ENCODE peak calls at places on chromosomes 2 and 18, in nine cellular contexts. One of them, this sample, is unnamed.

GRCh38 chr2:30406853-30407252 is 40.2 kb upstream of the LCLAT1 start:
- DNase-seq in CD4-positive, alpha-beta T cell: no peak
- DNase-seq in GM23338: no peak
- DNase-seq in neural progenitor cell: no peak
- DNase-seq in breast epithelium: no peak
- DNase-seq in CD8-positive, alpha-beta T cell: no peak
- DNase-seq in tibial nerve: no peak
- DNase-seq in WTC11: no peak
- DNase-seq in ovary: no peak
- DNase-seq in this sample: no peak

GRCh38 chr2:239441261-239441701 is 40.5 kb upstream of the HDAC4 start:
- DNase-seq in CD8-positive, alpha-beta T cell: peak
- DNase-seq in neural progenitor cell: peak
- DNase-seq in breast epithelium: no peak
- DNase-seq in GM23338: peak
- DNase-seq in WTC11: no peak
- DNase-seq in ovary: no peak
- DNase-seq in tibial nerve: no peak
- DNase-seq in CD4-positive, alpha-beta T cell: no peak
- DNase-seq in this sample: no peak

GRCh38 chr2:111898703-111899514 is 502 bp downstream of the MERTK start:
- DNase-seq in WTC11: peak
- DNase-seq in neural progenitor cell: peak
- DNase-seq in CD4-positive, alpha-beta T cell: no peak
- DNase-seq in tibial nerve: no peak
- DNase-seq in CD8-positive, alpha-beta T cell: peak
- DNase-seq in ovary: no peak
- DNase-seq in GM23338: peak
- DNase-seq in breast epithelium: no peak
- DNase-seq in this sample: peak

GRCh38 chr2:120288016-120288373 is 35.3 kb downstream of the RALB start:
- DNase-seq in tibial nerve: no peak
- DNase-seq in breast epithelium: no peak
- DNase-seq in CD4-positive, alpha-beta T cell: no peak
- DNase-seq in CD8-positive, alpha-beta T cell: no peak
- DNase-seq in ovary: no peak
- DNase-seq in neural progenitor cell: no peak
- DNase-seq in GM23338: no peak
- DNase-seq in WTC11: no peak
- DNase-seq in this sample: no peak

GRCh38 chr2:9497017-9497416 is 22.7 kb downstream of the IAH1 start:
- DNase-seq in neural progenitor cell: no peak
- DNase-seq in WTC11: no peak
- DNase-seq in CD8-positive, alpha-beta T cell: no peak
- DNase-seq in tibial nerve: no peak
- DNase-seq in ovary: no peak
- DNase-seq in GM23338: no peak
- DNase-seq in CD4-positive, alpha-beta T cell: no peak
- DNase-seq in breast epithelium: no peak
- DNase-seq in this sample: no peak

GRCh38 chr2:67510745-67511144 is 113.6 kb downstream of the ETAA1 start:
- DNase-seq in GM23338: no peak
- DNase-seq in neural progenitor cell: no peak
- DNase-seq in ovary: no peak
- DNase-seq in WTC11: no peak
- DNase-seq in breast epithelium: no peak
- DNase-seq in CD8-positive, alpha-beta T cell: no peak
- DNase-seq in tibial nerve: no peak
- DNase-seq in CD4-positive, alpha-beta T cell: no peak
- DNase-seq in this sample: no peak

GRCh38 chr2:101463458-101463857 is 11.5 kb downstream of the RFX8 start:
- DNase-seq in ovary: no peak
- DNase-seq in GM23338: no peak
- DNase-seq in WTC11: no peak
- DNase-seq in tibial nerve: no peak
- DNase-seq in neural progenitor cell: no peak
- DNase-seq in CD4-positive, alpha-beta T cell: no peak
- DNase-seq in CD8-positive, alpha-beta T cell: no peak
- DNase-seq in breast epithelium: no peak
- DNase-seq in this sample: no peak

GRCh38 chr2:34547340-34547739 is 948.2 kb upstream of the FAM98A start:
- DNase-seq in GM23338: peak
- DNase-seq in WTC11: peak
- DNase-seq in tibial nerve: no peak
- DNase-seq in neural progenitor cell: no peak
- DNase-seq in breast epithelium: no peak
- DNase-seq in ovary: no peak
- DNase-seq in CD4-positive, alpha-beta T cell: no peak
- DNase-seq in CD8-positive, alpha-beta T cell: no peak
- DNase-seq in this sample: no peak

GRCh38 chr2:109417701-109418335 is 195.9 kb downstream of the SEPTIN10 start:
- DNase-seq in WTC11: no peak
- DNase-seq in CD8-positive, alpha-beta T cell: no peak
- DNase-seq in neural progenitor cell: no peak
- DNase-seq in GM23338: no peak
- DNase-seq in breast epithelium: no peak
- DNase-seq in tibial nerve: no peak
- DNase-seq in CD4-positive, alpha-beta T cell: no peak
- DNase-seq in ovary: no peak
- DNase-seq in this sample: no peak

GRCh38 chr2:164975885-164976284 is 20.6 kb upstream of the SLC38A11 start:
- DNase-seq in GM23338: no peak
- DNase-seq in CD4-positive, alpha-beta T cell: no peak
- DNase-seq in ovary: no peak
- DNase-seq in WTC11: no peak
- DNase-seq in tibial nerve: no peak
- DNase-seq in breast epithelium: no peak
- DNase-seq in CD8-positive, alpha-beta T cell: no peak
- DNase-seq in neural progenitor cell: no peak
- DNase-seq in this sample: no peak

GRCh38 chr18:48834421-48835011 is 116.2 kb downstream of the SMAD7 start:
- DNase-seq in CD4-positive, alpha-beta T cell: peak
- DNase-seq in breast epithelium: peak
- DNase-seq in ovary: no peak
- DNase-seq in tibial nerve: peak
- DNase-seq in GM23338: no peak
- DNase-seq in neural progenitor cell: no peak
- DNase-seq in CD8-positive, alpha-beta T cell: peak
- DNase-seq in WTC11: peak
- DNase-seq in this sample: peak

GRCh38 chr2:88263861-88264260 is 93.7 kb downstream of the THNSL2 start:
- DNase-seq in tibial nerve: no peak
- DNase-seq in neural progenitor cell: no peak
- DNase-seq in ovary: no peak
- DNase-seq in breast epithelium: no peak
- DNase-seq in WTC11: no peak
- DNase-seq in CD8-positive, alpha-beta T cell: no peak
- DNase-seq in GM23338: no peak
- DNase-seq in CD4-positive, alpha-beta T cell: no peak
- DNase-seq in this sample: no peak

GRCh38 chr2:101152195-101153076 is 1.3 kb upstream of the TBC1D8 start:
- DNase-seq in neural progenitor cell: peak
- DNase-seq in CD4-positive, alpha-beta T cell: no peak
- DNase-seq in GM23338: peak
- DNase-seq in breast epithelium: peak
- DNase-seq in CD8-positive, alpha-beta T cell: no peak
- DNase-seq in tibial nerve: peak
- DNase-seq in ovary: peak
- DNase-seq in WTC11: peak
- DNase-seq in this sample: peak

GRCh38 chr2:109351164-109351756 is 222.3 kb downstream of the SH3RF3 start:
- DNase-seq in CD4-positive, alpha-beta T cell: no peak
- DNase-seq in neural progenitor cell: no peak
- DNase-seq in WTC11: no peak
- DNase-seq in tibial nerve: no peak
- DNase-seq in CD8-positive, alpha-beta T cell: peak
- DNase-seq in GM23338: no peak
- DNase-seq in ovary: no peak
- DNase-seq in breast epithelium: peak
- DNase-seq in this sample: no peak

GRCh38 chr2:99682280-99683060 is 192.7 kb upstream of the REV1 start:
- DNase-seq in neural progenitor cell: no peak
- DNase-seq in CD8-positive, alpha-beta T cell: no peak
- DNase-seq in breast epithelium: no peak
- DNase-seq in GM23338: no peak
- DNase-seq in tibial nerve: no peak
- DNase-seq in CD4-positive, alpha-beta T cell: no peak
- DNase-seq in WTC11: no peak
- DNase-seq in ovary: no peak
- DNase-seq in this sample: no peak

GRCh38 chr18:53442415-53442783 is 782.1 kb downstream of the MBD2 start:
- DNase-seq in ovary: no peak
- DNase-seq in tibial nerve: no peak
- DNase-seq in neural progenitor cell: no peak
- DNase-seq in WTC11: no peak
- DNase-seq in CD4-positive, alpha-beta T cell: no peak
- DNase-seq in GM23338: no peak
- DNase-seq in CD8-positive, alpha-beta T cell: no peak
- DNase-seq in breast epithelium: no peak
- DNase-seq in this sample: no peak
- TF ChIP-seq CTCF in ovary: no peak
- TF ChIP-seq CTCF in tibial nerve: no peak
- TF ChIP-seq CTCF in neural progenitor cell: no peak
- TF ChIP-seq CTCF in WTC11: no peak
- TF ChIP-seq CTCF in CD4-positive, alpha-beta T cell: no peak
- TF ChIP-seq CTCF in GM23338: no peak
- TF ChIP-seq CTCF in CD8-positive, alpha-beta T cell: no peak
- TF ChIP-seq CTCF in breast epithelium: no peak
- TF ChIP-seq CTCF in this sample: no peak

GRCh38 chr2:138475394-138475793 is 26.2 kb upstream of the SPOPL start:
- DNase-seq in CD4-positive, alpha-beta T cell: no peak
- DNase-seq in ovary: no peak
- DNase-seq in tibial nerve: no peak
- DNase-seq in GM23338: no peak
- DNase-seq in WTC11: no peak
- DNase-seq in neural progenitor cell: no peak
- DNase-seq in CD8-positive, alpha-beta T cell: no peak
- DNase-seq in breast epithelium: no peak
- DNase-seq in this sample: peak

GRCh38 chr2:138470941-138471340 is 30.6 kb upstream of the SPOPL start:
- DNase-seq in CD8-positive, alpha-beta T cell: no peak
- DNase-seq in breast epithelium: no peak
- DNase-seq in GM23338: no peak
- DNase-seq in ovary: no peak
- DNase-seq in tibial nerve: no peak
- DNase-seq in CD4-positive, alpha-beta T cell: no peak
- DNase-seq in WTC11: no peak
- DNase-seq in neural progenitor cell: no peak
- DNase-seq in this sample: no peak

GRCh38 chr2:138474093-138474834 is 27.3 kb upstream of the SPOPL start:
- DNase-seq in neural progenitor cell: no peak
- DNase-seq in breast epithelium: no peak
- DNase-seq in GM23338: no peak
- DNase-seq in CD4-positive, alpha-beta T cell: no peak
- DNase-seq in WTC11: no peak
- DNase-seq in tibial nerve: no peak
- DNase-seq in CD8-positive, alpha-beta T cell: no peak
- DNase-seq in ovary: no peak
- DNase-seq in this sample: no peak

GRCh38 chr2:138476186-138476585 is 25.4 kb upstream of the SPOPL start:
- DNase-seq in neural progenitor cell: no peak
- DNase-seq in GM23338: no peak
- DNase-seq in breast epithelium: no peak
- DNase-seq in CD4-positive, alpha-beta T cell: no peak
- DNase-seq in WTC11: no peak
- DNase-seq in tibial nerve: no peak
- DNase-seq in ovary: no peak
- DNase-seq in CD8-positive, alpha-beta T cell: no peak
- DNase-seq in this sample: no peak

DNA sequence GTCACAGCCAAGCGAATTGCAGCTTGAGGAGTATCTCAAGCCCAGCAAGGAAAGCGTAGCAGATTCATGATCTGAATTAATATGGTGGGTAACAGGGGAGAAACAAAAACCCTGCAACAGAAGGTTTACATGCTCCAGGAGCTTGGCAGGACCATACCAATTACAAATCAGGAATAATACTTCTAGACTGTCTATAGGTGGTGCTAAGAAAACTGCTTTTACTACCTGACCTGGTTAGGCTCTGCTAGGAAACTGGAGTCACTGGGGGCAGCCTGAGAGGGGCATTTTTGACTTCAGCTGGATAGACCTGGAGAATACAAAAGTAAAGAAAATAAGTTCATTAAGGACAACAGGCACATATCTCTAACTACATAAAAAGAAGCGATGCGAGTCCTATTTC is 24.6 kb upstream of the SPOPL start:
- DNase-seq in ovary: no peak
- DNase-seq in neural progenitor cell: no peak
- DNase-seq in GM23338: peak
- DNase-seq in CD8-positive, alpha-beta T cell: no peak
- DNase-seq in tibial nerve: no peak
- DNase-seq in breast epithelium: no peak
- DNase-seq in CD4-positive, alpha-beta T cell: no peak
- DNase-seq in WTC11: no peak
- DNase-seq in this sample: no peak
- TF ChIP-seq CTCF in ovary: no peak
- TF ChIP-seq CTCF in neural progenitor cell: peak
- TF ChIP-seq CTCF in GM23338: peak
- TF ChIP-seq CTCF in CD8-positive, alpha-beta T cell: no peak
- TF ChIP-seq CTCF in tibial nerve: no peak
- TF ChIP-seq CTCF in breast epithelium: no peak
- TF ChIP-seq CTCF in CD4-positive, alpha-beta T cell: no peak
- TF ChIP-seq CTCF in WTC11: no peak
- TF ChIP-seq CTCF in this sample: peak

GRCh38 chr18:47772374-47773248 is 157.8 kb downstream of the SMAD2 start:
- DNase-seq in breast epithelium: peak
- DNase-seq in CD4-positive, alpha-beta T cell: peak
- DNase-seq in CD8-positive, alpha-beta T cell: peak
- DNase-seq in tibial nerve: no peak
- DNase-seq in GM23338: peak
- DNase-seq in neural progenitor cell: peak
- DNase-seq in ovary: no peak
- DNase-seq in WTC11: peak
- DNase-seq in this sample: peak
- TF ChIP-seq CTCF in breast epithelium: no peak
- TF ChIP-seq CTCF in CD4-positive, alpha-beta T cell: peak
- TF ChIP-seq CTCF in CD8-positive, alpha-beta T cell: peak
- TF ChIP-seq CTCF in tibial nerve: peak
- TF ChIP-seq CTCF in GM23338: peak
- TF ChIP-seq CTCF in neural progenitor cell: peak
- TF ChIP-seq CTCF in ovary: no peak
- TF ChIP-seq CTCF in WTC11: peak
- TF ChIP-seq CTCF in this sample: peak

DNA sequence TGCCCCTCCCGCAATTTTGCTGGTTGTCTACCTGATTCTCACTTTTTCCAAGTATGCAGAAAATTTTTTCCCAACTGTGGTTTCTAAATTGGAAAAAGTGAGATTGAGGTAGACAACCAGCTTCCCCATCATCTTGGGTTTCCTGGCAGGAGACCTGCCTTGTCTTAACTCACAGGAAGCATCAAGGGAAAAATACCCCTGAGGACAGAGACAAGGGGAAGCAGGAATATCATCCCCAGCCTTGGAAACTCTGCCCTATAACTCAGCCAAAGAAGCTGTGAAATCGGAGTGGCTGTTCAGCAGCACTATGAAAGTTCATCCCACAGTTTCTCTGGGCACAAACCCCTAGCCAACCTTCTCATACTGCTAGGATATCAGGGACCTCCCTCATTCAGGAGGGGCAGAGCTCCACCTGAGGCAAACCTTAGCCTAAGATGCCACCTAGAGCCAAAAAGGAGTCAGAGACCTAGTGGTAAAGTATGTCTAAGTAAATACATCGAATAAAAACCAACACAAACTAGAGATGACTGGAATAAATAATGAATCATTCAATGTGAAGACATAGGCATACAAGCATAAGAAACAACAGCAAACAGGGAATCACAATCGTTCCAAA is 68.2 kb downstream of the ZSWIM2 start:
- DNase-seq in breast epithelium: no peak
- DNase-seq in CD8-positive, alpha-beta T cell: no peak
- DNase-seq in CD4-positive, alpha-beta T cell: no peak
- DNase-seq in ovary: no peak
- DNase-seq in WTC11: peak
- DNase-seq in neural progenitor cell: peak
- DNase-seq in tibial nerve: no peak
- DNase-seq in GM23338: peak
- DNase-seq in this sample: no peak
- TF ChIP-seq CTCF in breast epithelium: no peak
- TF ChIP-seq CTCF in CD8-positive, alpha-beta T cell: no peak
- TF ChIP-seq CTCF in CD4-positive, alpha-beta T cell: no peak
- TF ChIP-seq CTCF in ovary: no peak
- TF ChIP-seq CTCF in WTC11: peak
- TF ChIP-seq CTCF in neural progenitor cell: peak
- TF ChIP-seq CTCF in tibial nerve: no peak
- TF ChIP-seq CTCF in GM23338: peak
- TF ChIP-seq CTCF in this sample: peak